ENCODE peak calls at places on chromosomes 2 and 18, in five cellular contexts. I is upper lobe of right lung, S is esophagus squamous epithelium, B is kidney, D is suprapubic skin. N is an unnamed sample. For H3K36me3 and H3K4me1, the result is how much of the 10 kb centered on the place peaks cover.

GRCh38 chr18:23155537-23155936 is 20.3 kb downstream of the CABLES1 start:
- DNase-seq in S (no peak), I (no peak), D (peak), B (no peak), N (no peak)

GRCh38 chr18:3262234-3263171 is 570 bp downstream of the MYL12B start:
- DNase-seq in I (no peak), S (no peak), D (no peak), B (no peak), N (no peak)

GRCh38 chr2:205453200-205453599 is 229.1 kb upstream of the NRP2 start:
- DNase-seq in B (no peak), I (no peak), S (no peak), D (no peak), N (no peak)

GRCh38 chr2:205218056-205218455 is 464.2 kb upstream of the NRP2 start:
- DNase-seq in I (no peak), B (no peak), S (no peak), D (no peak), N (no peak)

GRCh38 chr2:154992826-154993225 is 294.3 kb downstream of the KCNJ3 start:
- DNase-seq in I (no peak), S (no peak), B (no peak), D (no peak), N (no peak)

GRCh38 chr2:242063364-242064249 is 194.1 kb downstream of the RTP5 start:
- DNase-seq in B (no peak), S (no peak), D (no peak), I (no peak), N (no peak)

GRCh38 chr2:159185401-159186130 is 100.9 kb downstream of the WDSUB1 start:
- DNase-seq in B (no peak), D (no peak), S (no peak), I (no peak), N (no peak)

GRCh38 chr2:40230717-40231300 is 221.1 kb downstream of the SLC8A1 start:
- DNase-seq in S (no peak), B (no peak), I (no peak), D (no peak), N (no peak)

GRCh38 chr2:232748038-232748437 is 28.3 kb downstream of the KCNJ13 start:
- DNase-seq in S (no peak), D (no peak), I (no peak), B (no peak), N (no peak)

GRCh38 chr2:127330753-127331152 is 36.8 kb upstream of the ERCC3 start:
- DNase-seq in S (no peak), D (no peak), I (no peak), B (no peak), N (no peak)

GRCh38 chr2:101679037-101679726 is 18.3 kb upstream of the MAP4K4 start:
- DNase-seq in I (no peak), B (no peak), S (no peak), D (no peak), N (no peak)

GRCh38 chr2:4483050-4483449 is 779.7 kb downstream of the DCDC2C start:
- DNase-seq in S (no peak), D (no peak), I (no peak), B (no peak), N (no peak)

GRCh38 chr2:191013617-191013875 is 425 bp downstream of the STAT1 start:
- DNase-seq in I (no peak), B (no peak), S (no peak), D (no peak), N (no peak)

GRCh38 chr2:191013876-191014652 is at the start of gene STAT1:
- DNase-seq in I (peak), S (peak), B (peak), D (peak), N (peak)

GRCh38 chr2:191010887-191011885 is 2.8 kb downstream of the STAT1 start:
- DNase-seq in D (no peak), S (no peak), B (no peak), I (no peak), N (no peak)

GRCh38 chr2:191012845-191013616 is 940 bp downstream of the STAT1 start:
- DNase-seq in S (no peak), I (no peak), D (no peak), B (no peak), N (no peak)

GRCh38 chr2:191012346-191012745 is 1.6 kb downstream of the STAT1 start:
- DNase-seq in D (no peak), I (no peak), S (no peak), B (no peak), N (no peak)
- H3K4me3 ChIP-seq in D (no peak), I (peak), S (no peak), B (peak), N (peak)

GRCh38 chr2:216160786-216161185 is 51.6 kb downstream of the XRCC5 start:
- DNase-seq in S (no peak), D (no peak), I (no peak), B (no peak), N (no peak)

GRCh38 chr2:216163518-216163917 is 54.4 kb downstream of the XRCC5 start:
- DNase-seq in B (no peak), D (no peak), S (no peak), I (no peak), N (no peak)

GRCh38 chr2:216159646-216160045 is 50.5 kb downstream of the XRCC5 start:
- DNase-seq in I (no peak), S (no peak), D (no peak), B (no peak), N (no peak)

GRCh38 chr2:216164087-216164486 is 54.9 kb downstream of the XRCC5 start:
- DNase-seq in S (no peak), I (no peak), B (no peak), D (no peak), N (no peak)

GRCh38 chr2:216161967-216162366 is 52.8 kb downstream of the XRCC5 start:
- DNase-seq in D (no peak), S (no peak), B (no peak), I (no peak), N (no peak)
- H3K36me3 ChIP-seq in D (half or more), S (under half), B (half or more), I (half or more), N (half or more)

DNA sequence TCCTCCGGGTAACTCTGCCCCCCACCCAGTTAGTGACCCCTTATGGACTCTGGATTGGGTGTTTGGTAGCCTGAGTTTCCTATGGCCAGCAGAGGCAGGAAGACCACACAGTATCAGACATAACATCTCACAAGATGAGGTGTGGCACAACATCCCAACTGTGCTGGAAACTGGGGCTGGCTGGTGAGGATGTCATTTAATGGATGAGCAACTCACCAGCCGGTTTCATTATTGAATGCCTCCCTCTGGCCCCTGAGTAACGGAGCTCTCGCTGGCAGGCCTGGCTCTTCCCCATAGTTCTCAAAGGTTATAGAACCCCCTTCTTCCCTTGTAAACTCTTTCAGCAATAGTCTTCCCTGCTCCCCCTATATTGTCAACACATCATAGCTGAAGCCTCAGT is 195.0 kb downstream of the BCL11A start:
- DNase-seq in D (no peak), S (no peak), I (no peak), B (no peak), N (no peak)
- H3K4me1 ChIP-seq in D (under half), S (under half), I (under half), B (under half), N (under half)

DNA sequence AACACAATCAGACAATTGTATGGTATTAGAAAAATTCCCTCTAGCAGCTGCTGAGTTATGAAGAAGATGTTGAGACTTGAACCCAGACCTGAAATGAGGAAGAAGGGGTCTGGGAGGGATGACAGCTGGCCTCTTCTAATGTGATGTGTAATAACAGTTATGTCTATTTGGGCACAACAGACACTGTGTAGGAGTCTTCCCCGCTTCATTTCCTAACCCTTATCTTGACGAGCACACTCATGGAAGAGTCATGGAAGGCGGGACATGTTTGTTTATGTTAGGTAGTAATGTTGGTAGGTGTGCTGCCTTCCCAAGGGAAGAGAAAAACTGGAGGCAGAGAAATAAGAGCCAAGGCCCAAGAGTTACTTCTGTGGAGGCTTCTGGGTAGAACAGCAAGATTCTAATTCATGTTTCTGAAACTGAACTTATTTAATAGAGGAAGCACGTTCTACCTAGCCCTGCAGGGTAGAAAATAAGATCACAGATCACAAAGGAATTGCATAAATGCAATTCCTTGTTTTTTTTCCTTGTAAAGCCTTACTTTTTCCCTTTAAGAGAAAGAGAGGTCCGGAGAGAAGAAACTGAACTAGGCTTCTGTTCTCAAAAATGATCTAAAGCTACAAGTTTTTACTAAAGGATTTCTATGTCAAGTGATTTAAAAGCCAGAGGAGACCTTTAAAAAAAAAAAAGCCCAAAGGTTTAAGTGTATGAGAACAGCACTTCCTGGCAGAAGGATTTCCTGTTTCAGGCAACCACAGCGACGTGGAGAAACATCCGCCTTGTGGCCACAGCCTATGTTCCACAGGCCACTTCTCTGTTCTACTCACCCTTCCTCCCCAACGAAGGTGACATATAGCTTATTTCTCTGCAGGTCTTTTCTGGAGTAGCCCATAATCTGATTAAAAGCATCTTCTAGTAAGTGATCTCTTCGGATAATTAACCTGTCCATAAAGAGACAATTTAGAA is 68.5 kb upstream of the STK17B start:
- DNase-seq in I (peak), B (peak), S (peak), D (no peak), N (peak)
- H3K4me3 ChIP-seq in I (no peak), B (no peak), S (no peak), D (no peak), N (peak)

GRCh38 chr18:31901063-31901462 is 41.9 kb downstream of the TRAPPC8 start:
- DNase-seq in B (no peak), S (no peak), D (no peak), I (no peak), N (no peak)
- H3K36me3 ChIP-seq in B (under half), S (under half), D (half or more), I (half or more), N (under half)

DNA sequence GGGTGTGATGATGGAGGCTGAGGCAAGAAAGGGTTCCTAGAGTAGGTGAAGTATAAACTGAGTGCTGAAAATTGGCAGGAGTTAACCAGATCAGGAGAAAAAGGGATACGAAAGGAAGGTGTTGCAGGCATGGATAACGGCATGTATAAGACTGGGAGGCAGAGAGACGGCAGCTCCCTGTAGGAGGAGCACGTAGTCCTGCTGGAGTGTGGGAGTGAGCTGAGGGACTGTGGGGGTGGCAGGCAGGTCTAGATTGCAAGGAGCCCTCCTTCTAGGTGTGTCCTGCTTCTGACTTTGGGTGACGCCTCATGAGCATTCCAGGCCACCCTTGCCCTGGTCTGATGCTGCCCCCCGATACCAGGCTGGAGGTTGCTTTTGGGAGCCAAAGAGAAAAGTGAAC is 36.4 kb upstream of the KCTD1 start:
- DNase-seq in S (no peak), B (no peak), D (no peak), I (no peak), N (no peak)
- H3K4me1 ChIP-seq in S (under half), B (under half), D (under half), I (under half), N (under half)

DNA sequence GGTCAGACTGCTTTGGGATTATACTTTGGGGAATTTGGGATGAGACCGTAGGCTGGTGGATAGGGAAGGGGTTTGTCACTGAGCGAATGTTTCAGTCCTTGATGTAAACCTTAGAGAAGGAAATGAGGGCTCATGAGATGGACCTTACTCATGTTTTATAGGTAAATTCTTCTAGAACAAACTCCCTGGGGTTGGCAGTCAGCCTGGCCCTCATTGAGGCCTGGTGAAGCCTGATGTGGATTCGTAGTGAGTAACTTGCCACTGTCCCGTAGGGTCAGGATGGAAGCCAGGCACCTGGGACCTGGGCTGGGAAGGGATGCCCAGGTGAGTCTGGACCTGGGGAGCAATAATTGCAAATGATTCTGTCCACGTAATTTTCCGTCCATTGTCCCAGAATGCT is 258.3 kb downstream of the LPIN1 start:
- DNase-seq in B (no peak), I (no peak), S (no peak), D (no peak), N (no peak)
- H3K4me3 ChIP-seq in B (no peak), I (no peak), S (no peak), D (no peak), N (no peak)